ENCODE peak calls at places on chromosomes 5 and 9, in ten cellular contexts. A is prostate gland, I is spleen, Y is thyroid gland, K is transverse colon, G is right lobe of liver, Q is esophagus squamous epithelium, N is IMR-90, W is A549, X is stomach. V is an unnamed sample.

GRCh38 chr9:97354637-97355036 is 47.2 kb downstream of the CCDC180 start:
- DNase-seq in A (no peak), I (no peak), Y (no peak), K (no peak), G (no peak), Q (no peak), N (no peak), W (no peak), X (no peak), V (no peak)

GRCh38 chr9:74036549-74037231 is 460.4 kb upstream of the RORB start:
- DNase-seq in A (no peak), I (no peak), Y (no peak), K (no peak), G (no peak), Q (no peak), N (no peak), W (no peak), X (no peak), V (no peak)

GRCh38 chr9:90830977-90831376 is 29.4 kb downstream of the SYK start:
- DNase-seq in A (no peak), I (no peak), Y (no peak), K (no peak), G (no peak), Q (no peak), N (no peak), W (no peak), X (no peak), V (peak; percentile 77)

GRCh38 chr5:133240425-133241091 is 188.7 kb downstream of the HSPA4 start:
- DNase-seq in A (no peak), I (peak; percentile 40), Y (no peak), K (no peak), G (no peak), Q (no peak), N (peak; percentile 99), W (peak; percentile 95), X (peak; percentile 50), V (peak; percentile 88)

GRCh38 chr9:111559000-111559610 is 34.1 kb downstream of the ZNF483 start:
- DNase-seq in A (no peak), I (no peak), Y (no peak), K (no peak), G (peak; percentile 66), Q (no peak), N (peak; percentile 69), W (peak; percentile 53), X (no peak), V (peak; percentile 76)

GRCh38 chr5:672329-673139 is 20.6 kb downstream of the TPPP start:
- DNase-seq in A (no peak), I (peak; percentile 77), Y (peak; percentile 88), K (peak; percentile 78), G (peak; percentile 77), Q (no peak), N (peak; percentile 68), W (peak; percentile 95), X (peak; percentile 64), V (peak; percentile 86)

GRCh38 chr9:114027901-114028465 is 50.1 kb downstream of the AMBP start:
- DNase-seq in A (no peak), I (no peak), Y (no peak), K (no peak), G (no peak), Q (no peak), N (no peak), W (no peak), X (no peak), V (no peak)

GRCh38 chr5:43154424-43154823 is 33.7 kb downstream of the ZNF131 start:
- DNase-seq in A (no peak), I (no peak), Y (no peak), K (no peak), G (no peak), Q (no peak), N (no peak), W (no peak), X (no peak), V (no peak)

GRCh38 chr5:128844354-128844923 is 120.8 kb upstream of the SLC27A6 start:
- DNase-seq in A (no peak), I (no peak), Y (no peak), K (no peak), G (no peak), Q (no peak), N (peak; percentile 28), W (peak; percentile 6), X (no peak), V (no peak)

GRCh38 chr9:35516481-35516880 is 26.6 kb downstream of the RUSC2 start:
- DNase-seq in A (no peak), I (no peak), Y (no peak), K (no peak), G (no peak), Q (no peak), N (peak; percentile 75), W (peak; percentile 74), X (no peak), V (no peak)

GRCh38 chr5:180344393-180344999 is 8.6 kb downstream of the GFPT2 start:
- DNase-seq in A (no peak), I (peak; percentile 53), Y (no peak), K (no peak), G (peak; percentile 25), Q (no peak), N (no peak), W (no peak), X (no peak), V (no peak)

GRCh38 chr5:10590226-10591047 is 26.6 kb downstream of the ANKRD33B start:
- DNase-seq in A (no peak), I (no peak), Y (no peak), K (no peak), G (no peak), Q (no peak), N (peak; percentile 69), W (peak; percentile 89), X (no peak), V (no peak)

GRCh38 chr5:12999667-13000066 is 944.8 kb downstream of the DNAH5 start:
- DNase-seq in A (no peak), I (no peak), Y (no peak), K (no peak), G (no peak), Q (no peak), N (no peak), W (no peak), X (no peak), V (no peak)

GRCh38 chr5:1004598-1005361 is 3.8 kb upstream of the NKD2 start:
- DNase-seq in A (peak; percentile 56), I (peak; percentile 86), Y (peak; percentile 71), K (peak; percentile 65), G (peak; percentile 81), Q (no peak), N (peak; percentile 16), W (peak; percentile 76), X (peak; percentile 66), V (peak; percentile 68)

GRCh38 chr5:116771466-116772151 is 197.0 kb upstream of the SEMA6A start:
- DNase-seq in A (no peak), I (no peak), Y (no peak), K (no peak), G (no peak), Q (no peak), N (no peak), W (no peak), X (no peak), V (no peak)

GRCh38 chr5:2524620-2525019 is 226.9 kb downstream of the IRX2 start:
- DNase-seq in A (no peak), I (no peak), Y (no peak), K (no peak), G (no peak), Q (no peak), N (no peak), W (no peak), X (no peak), V (no peak)

GRCh38 chr5:96582343-96582742 is 79.8 kb upstream of the CAST start:
- DNase-seq in A (no peak), I (no peak), Y (peak; percentile 46), K (peak; percentile 33), G (no peak), Q (no peak), N (peak; percentile 55), W (no peak), X (no peak), V (peak; percentile 55)

GRCh38 chr5:1386274-1386717 is 41.4 kb upstream of the CLPTM1L start:
- DNase-seq in A (peak; percentile 74), I (peak; percentile 93), Y (peak; percentile 96), K (peak; percentile 68), G (peak; percentile 87), Q (no peak), N (no peak), W (peak; percentile 26), X (peak; percentile 85), V (peak; percentile 84)

GRCh38 chr5:14665949-14666741 is 1.6 kb downstream of the OTULIN start:
- DNase-seq in A (peak; percentile 43), I (peak; percentile 84), Y (peak; percentile 8), K (peak; percentile 38), G (no peak), Q (no peak), N (peak; percentile 33), W (peak; percentile 17), X (no peak), V (peak; percentile 64)

GRCh38 chr9:6356441-6356840 is 28.3 kb downstream of the TPD52L3 start:
- DNase-seq in A (no peak), I (no peak), Y (no peak), K (no peak), G (no peak), Q (no peak), N (no peak), W (no peak), X (no peak), V (no peak)
- TF ChIP-seq POLR2A in A (no peak), I (no peak), Y (no peak), K (no peak), G (no peak), Q (no peak), N (no peak), W (no peak), X (no peak), V (no peak)

GRCh38 chr5:179080724-179081123 is 20.6 kb downstream of the ZNF354C start:
- DNase-seq in A (no peak), I (no peak), Y (no peak), K (no peak), G (no peak), Q (no peak), N (no peak), W (no peak), X (no peak), V (no peak)
- H3K4me3 ChIP-seq in A (no peak overlapping the region), I (no peak overlapping the region), Y (no peak overlapping the region), K (no peak overlapping the region), G (no peak overlapping the region), Q (no peak overlapping the region), N (no peak overlapping the region), W (no peak overlapping the region), X (no peak overlapping the region), V (no peak overlapping the region)

GRCh38 chr5:59207416-59207815 is 624.5 kb downstream of the RAB3C start:
- DNase-seq in A (no peak), I (no peak), Y (no peak), K (no peak), G (no peak), Q (no peak), N (peak; percentile 2), W (no peak), X (no peak), V (no peak)
- H3K4me1 ChIP-seq in A (no peaks in the 10 kb centered on the region), I (no peaks in the 10 kb centered on the region), Y (no peaks in the 10 kb centered on the region), K (peaks cover 29% of the 10 kb centered on the region), G (no peaks in the 10 kb centered on the region), Q (no peaks in the 10 kb centered on the region), N (no peaks in the 10 kb centered on the region), W (peaks cover 92% of the 10 kb centered on the region), X (peaks cover 69% of the 10 kb centered on the region), V (no peaks in the 10 kb centered on the region)

DNA sequence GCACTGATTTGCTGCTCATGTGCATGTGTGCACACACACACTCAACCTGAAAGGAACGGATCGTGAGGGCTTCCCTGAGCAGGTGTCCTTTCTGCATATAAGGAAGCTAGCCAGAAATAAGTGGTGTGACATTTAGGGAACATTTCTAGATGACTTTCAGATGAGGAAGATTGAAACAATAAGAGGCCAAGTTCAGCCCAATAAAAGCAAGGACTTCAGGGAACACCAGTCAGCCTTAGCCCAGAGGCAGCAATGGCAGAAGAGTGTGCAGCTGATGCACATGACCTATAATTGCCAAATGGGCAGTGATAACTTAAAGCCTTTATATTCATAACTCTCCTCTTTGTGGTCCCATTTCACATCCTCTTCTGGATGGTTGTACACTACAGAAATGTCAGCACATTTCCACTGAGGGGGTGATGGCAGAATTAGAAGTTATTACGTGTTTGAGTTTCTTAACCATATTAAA is 255.5 kb downstream of the TRIM32 start:
- DNase-seq in A (no peak), I (no peak), Y (no peak), K (no peak), G (no peak), Q (no peak), N (no peak), W (no peak), X (no peak), V (no peak)
- TF ChIP-seq POLR2A in A (no peak), I (no peak), Y (no peak), K (no peak), G (no peak), Q (no peak), N (no peak), W (no peak), X (no peak), V (no peak)

V was measured in Peyer's patch.